ENCODE peak calls at places on chromosome 12, in five cellular contexts. O is left lung; Z is vagina; P is uterus; V is CD4-positive, CD25-positive, alpha-beta regulatory T cell. C is an unnamed sample.
A peak's percentile ranks its signal among the peaks of the same experiment; 100 is the strongest.

GRCh38 chr12:54523637-54524036 is 25.8 kb upstream of the PDE1B start:
- DNase-seq in O (no peak), Z (no peak), P (no peak), V (no peak), C (no peak)

GRCh38 chr12:33945438-33945784 is 76.9 kb upstream of the ALG10 start:
- DNase-seq in O (no peak), Z (no peak), P (no peak), V (no peak), C (no peak)

GRCh38 chr12:104704224-104704623 is 247.5 kb downstream of the CHST11 start:
- DNase-seq in O (no peak), Z (no peak), P (no peak), V (no peak), C (no peak)

GRCh38 chr12:102871014-102871413 is 46.0 kb downstream of the PAH start:
- DNase-seq in O (no peak), Z (no peak), P (no peak), V (no peak), C (no peak)

GRCh38 chr12:94282675-94283074 is 134.3 kb downstream of the PLXNC1 start:
- DNase-seq in O (peak; percentile 81), Z (no peak), P (no peak), V (peak; percentile 29), C (no peak)

GRCh38 chr12:78086553-78087362 is 256.1 kb downstream of the NAV3 start:
- DNase-seq in O (no peak), Z (no peak), P (no peak), V (no peak), C (no peak)

GRCh38 chr12:46071769-46072624 is 81.6 kb upstream of the SCAF11 start:
- DNase-seq in O (peak; percentile 57), Z (no peak), P (peak; percentile 47), V (peak; percentile 45), C (peak; percentile 43)

GRCh38 chr12:21613931-21614330 is 9.3 kb upstream of the GYS2 start:
- DNase-seq in O (no peak), Z (no peak), P (no peak), V (no peak), C (no peak)

GRCh38 chr12:57127101-57127709 is 1.1 kb upstream of the LRP1 start:
- DNase-seq in O (no peak), Z (no peak), P (peak; percentile 73), V (peak; percentile 41), C (peak; percentile 96)

GRCh38 chr12:125210104-125210755 is 145.0 kb downstream of the AACS start:
- DNase-seq in O (no peak), Z (no peak), P (no peak), V (no peak), C (no peak)

GRCh38 chr12:11812558-11813421 is 163.3 kb downstream of the ETV6 start:
- DNase-seq in O (peak; percentile 82), Z (no peak), P (no peak), V (no peak), C (no peak)

GRCh38 chr12:121796855-121797751 is 3.6 kb upstream of the RHOF start:
- DNase-seq in O (peak; percentile 97), Z (no peak), P (peak; percentile 90), V (no peak), C (peak; percentile 99)

GRCh38 chr12:79008591-79008990 is 144.0 kb downstream of the SYT1 start:
- DNase-seq in O (no peak), Z (no peak), P (no peak), V (no peak), C (no peak)

GRCh38 chr12:93186621-93187020 is 191.1 kb upstream of the NUDT4 start:
- DNase-seq in O (no peak), Z (no peak), P (no peak), V (no peak), C (no peak)

GRCh38 chr12:53727310-53728041 is at the start of gene CALCOCO1:
- DNase-seq in O (peak; percentile 98), Z (no peak), P (peak; percentile 97), V (peak; percentile 97), C (peak; percentile 99)

GRCh38 chr12:113005759-113006158 is 27.4 kb downstream of the OAS2 start:
- DNase-seq in O (no peak), Z (no peak), P (no peak), V (no peak), C (no peak)

GRCh38 chr12:20442322-20442721 is 74.0 kb downstream of the PDE3A start:
- DNase-seq in O (no peak), Z (no peak), P (no peak), V (no peak), C (no peak)

GRCh38 chr12:20436367-20436766 is 68.0 kb downstream of the PDE3A start:
- DNase-seq in O (no peak), Z (no peak), P (no peak), V (no peak), C (no peak)

GRCh38 chr12:20440408-20440807 is 72.1 kb downstream of the PDE3A start:
- DNase-seq in O (no peak), Z (no peak), P (no peak), V (no peak), C (no peak)

GRCh38 chr12:20438307-20438779 is 70.0 kb downstream of the PDE3A start:
- DNase-seq in O (no peak), Z (no peak), P (no peak), V (no peak), C (no peak)

DNA sequence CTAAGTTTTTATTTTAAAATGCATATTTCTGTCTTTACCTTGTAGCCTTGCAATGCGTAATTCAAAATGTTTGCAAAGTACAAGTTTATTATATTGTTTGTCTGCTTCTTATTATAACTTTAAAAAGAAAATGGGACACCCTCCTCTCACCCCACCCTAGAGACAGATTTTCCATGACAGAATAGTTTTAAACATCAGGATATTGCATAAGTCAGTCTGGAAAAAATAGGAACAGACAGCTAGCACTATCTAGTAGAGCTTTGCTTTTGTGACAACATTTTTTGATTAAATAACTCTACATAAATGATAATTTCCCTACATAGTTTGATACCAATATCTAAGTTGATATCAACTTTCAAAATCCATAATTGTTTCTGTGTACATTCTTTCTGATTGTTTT is 71.3 kb downstream of the PDE3A start:
- DNase-seq in O (no peak), Z (no peak), P (no peak), V (no peak), C (no peak)
- H3K4me1 ChIP-seq in O (no peaks in the 10 kb centered on the region), Z (peaks cover 6% of the 10 kb centered on the region), P (no peaks in the 10 kb centered on the region), V (no peaks in the 10 kb centered on the region), C (no peaks in the 10 kb centered on the region)

GRCh38 chr12:132217800-132218518 is 73.7 kb downstream of the NOC4L start:
- DNase-seq in O (peak; percentile 18), Z (no peak), P (no peak), V (no peak), C (no peak)

GRCh38 chr12:132217371-132217770 is 73.1 kb downstream of the NOC4L start:
- DNase-seq in O (no peak), Z (no peak), P (no peak), V (no peak), C (no peak)

GRCh38 chr12:132214906-132215643 is 70.8 kb downstream of the NOC4L start:
- DNase-seq in O (peak; percentile 69), Z (no peak), P (no peak), V (no peak), C (peak; percentile 55)

GRCh38 chr12:132215644-132215989 is 71.4 kb downstream of the NOC4L start:
- DNase-seq in O (peak; percentile 45), Z (no peak), P (no peak), V (no peak), C (peak; percentile 57)

DNA sequence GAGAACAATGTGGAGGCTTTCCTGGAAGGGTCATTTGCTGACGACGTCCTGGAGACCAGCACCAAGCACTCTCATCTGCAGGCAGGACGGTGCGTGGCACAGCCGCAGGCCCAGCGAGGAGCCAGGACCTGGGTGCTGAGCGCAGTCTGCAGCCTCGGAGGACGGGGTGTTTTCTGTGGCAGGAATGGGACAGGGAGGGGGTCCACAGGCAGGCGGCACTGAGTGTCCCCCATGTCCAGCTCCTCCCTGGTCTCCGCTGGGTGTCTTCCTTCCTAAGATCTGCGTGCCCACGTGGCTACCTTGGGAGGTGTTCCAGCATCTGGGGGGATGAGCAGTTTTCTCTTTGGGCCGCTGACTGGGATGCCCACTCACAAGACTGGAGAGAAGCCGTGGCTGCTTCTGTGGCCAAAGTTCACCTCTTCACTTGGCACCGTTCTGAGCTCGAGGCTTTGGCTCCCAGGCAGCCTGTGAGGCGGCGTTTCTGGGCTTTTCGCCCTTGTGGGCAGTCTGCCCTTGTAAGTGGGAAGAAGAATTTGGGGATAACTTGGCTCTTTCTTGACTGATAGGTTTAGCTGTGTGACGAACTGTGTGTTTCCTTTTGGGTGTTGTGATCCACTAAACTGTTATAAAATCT is 72.2 kb downstream of the NOC4L start:
- DNase-seq in O (peak; percentile 75), Z (no peak), P (no peak), V (no peak), C (no peak)
- H3K4me3 ChIP-seq in O (no peak overlapping the region), Z (no peak overlapping the region), P (no peak overlapping the region), V (no peak overlapping the region), C (no peak overlapping the region)

GRCh38 chr12:80936353-80936641 is 1.4 kb downstream of the LIN7A start:
- DNase-seq in O (no peak), Z (no peak), P (no peak), V (no peak), C (no peak)

GRCh38 chr12:80938397-80938796 is 663 bp upstream of the LIN7A start:
- DNase-seq in O (no peak), Z (no peak), P (no peak), V (no peak), C (no peak)

GRCh38 chr12:80936642-80937390 is 918 bp downstream of the LIN7A start:
- DNase-seq in O (peak; percentile 91), Z (no peak), P (peak; percentile 44), V (no peak), C (peak; percentile 67)

GRCh38 chr12:80937391-80938238 is at the start of gene LIN7A:
- DNase-seq in O (peak; percentile 82), Z (no peak), P (peak; percentile 47), V (no peak), C (peak; percentile 25)

DNA sequence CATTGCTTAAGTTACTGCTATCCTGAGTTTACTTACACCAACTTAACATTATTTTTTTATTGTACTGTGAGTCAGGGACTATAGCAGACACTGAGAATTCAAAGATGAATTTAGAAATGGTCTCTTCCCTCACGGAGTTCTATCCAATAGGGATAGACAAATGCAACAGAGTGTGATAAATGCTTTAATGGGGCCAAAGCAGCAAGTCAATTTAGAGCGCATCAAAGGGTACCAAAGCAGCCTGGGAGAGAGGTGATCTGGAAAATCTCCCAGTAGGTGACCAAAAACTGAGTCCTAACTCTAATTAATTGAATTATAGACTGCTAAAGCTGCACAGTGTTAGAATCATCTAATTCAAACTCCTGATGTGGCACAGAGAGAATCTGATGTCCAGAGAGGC is 2.7 kb downstream of the LIN7A start:
- DNase-seq in O (no peak), Z (no peak), P (no peak), V (no peak), C (no peak)
- H3K27ac ChIP-seq in O (no peak overlapping the region), Z (no peak overlapping the region), P (no peak overlapping the region), V (no peak overlapping the region), C (no peak overlapping the region)

GRCh38 chr12:65319680-65320193 is 41.3 kb downstream of the MSRB3 start:
- DNase-seq in O (no peak), Z (no peak), P (no peak), V (no peak), C (no peak)

GRCh38 chr12:65313704-65314317 is 35.3 kb downstream of the MSRB3 start:
- DNase-seq in O (no peak), Z (no peak), P (no peak), V (no peak), C (no peak)

GRCh38 chr12:65323025-65323424 is 44.5 kb downstream of the MSRB3 start:
- DNase-seq in O (no peak), Z (no peak), P (no peak), V (no peak), C (no peak)

GRCh38 chr12:65324056-65324455 is 45.6 kb downstream of the MSRB3 start:
- DNase-seq in O (no peak), Z (no peak), P (no peak), V (no peak), C (no peak)

GRCh38 chr12:65318186-65318685 is 39.8 kb downstream of the MSRB3 start:
- DNase-seq in O (no peak), Z (no peak), P (no peak), V (no peak), C (no peak)
- H3K4me1 ChIP-seq in O (no peaks in the 10 kb centered on the region), Z (no peaks in the 10 kb centered on the region), P (no peaks in the 10 kb centered on the region), V (no peaks in the 10 kb centered on the region), C (no peaks in the 10 kb centered on the region)